ENCODE peak calls at places on chromosome 16, in five cellular contexts. Q is Panc1, N is SK-N-SH, U is esophagus muscularis mucosa, V is H1. E is an unnamed sample. For H3K9me3, the result is how much of the 10 kb centered on the place peaks cover.

GRCh38 chr16:11977206-11978041 is 890 bp downstream of the SNX29 start:
- DNase-seq in Q (no peak), N (peak), U (no peak), V (peak), E (no peak)

GRCh38 chr16:87375426-87376135 is 8.0 kb downstream of the FBXO31 start:
- DNase-seq in Q (no peak), N (no peak), U (no peak), V (no peak), E (no peak)

GRCh38 chr16:71930013-71930563 is 34.8 kb downstream of the IST1 start:
- DNase-seq in Q (no peak), N (no peak), U (no peak), V (no peak), E (no peak)

GRCh38 chr16:57639172-57639571 is 10.7 kb downstream of the ADGRG1 start:
- DNase-seq in Q (no peak), N (peak), U (no peak), V (peak), E (no peak)

GRCh38 chr16:85313541-85314208 is 201.4 kb upstream of the CIBAR2 start:
- DNase-seq in Q (no peak), N (peak), U (no peak), V (no peak), E (no peak)

GRCh38 chr16:53429221-53429943 is 4.9 kb upstream of the RBL2 start:
- DNase-seq in Q (no peak), N (peak), U (no peak), V (no peak), E (no peak)

GRCh38 chr16:65876200-65876498 is 490.3 kb upstream of the CDH5 start:
- DNase-seq in Q (no peak), N (no peak), U (no peak), V (no peak), E (no peak)

GRCh38 chr16:2159052-2159838 is 3.7 kb downstream of the TRAF7 start:
- DNase-seq in Q (no peak), N (no peak), U (no peak), V (no peak), E (no peak)

GRCh38 chr16:57807968-57808528 is 5.8 kb upstream of the KIFC3 start:
- DNase-seq in Q (peak), N (peak), U (peak), V (peak), E (peak)

GRCh38 chr16:24988593-24989338 is 26.4 kb downstream of the ARHGAP17 start:
- DNase-seq in Q (no peak), N (peak), U (no peak), V (no peak), E (no peak)

DNA sequence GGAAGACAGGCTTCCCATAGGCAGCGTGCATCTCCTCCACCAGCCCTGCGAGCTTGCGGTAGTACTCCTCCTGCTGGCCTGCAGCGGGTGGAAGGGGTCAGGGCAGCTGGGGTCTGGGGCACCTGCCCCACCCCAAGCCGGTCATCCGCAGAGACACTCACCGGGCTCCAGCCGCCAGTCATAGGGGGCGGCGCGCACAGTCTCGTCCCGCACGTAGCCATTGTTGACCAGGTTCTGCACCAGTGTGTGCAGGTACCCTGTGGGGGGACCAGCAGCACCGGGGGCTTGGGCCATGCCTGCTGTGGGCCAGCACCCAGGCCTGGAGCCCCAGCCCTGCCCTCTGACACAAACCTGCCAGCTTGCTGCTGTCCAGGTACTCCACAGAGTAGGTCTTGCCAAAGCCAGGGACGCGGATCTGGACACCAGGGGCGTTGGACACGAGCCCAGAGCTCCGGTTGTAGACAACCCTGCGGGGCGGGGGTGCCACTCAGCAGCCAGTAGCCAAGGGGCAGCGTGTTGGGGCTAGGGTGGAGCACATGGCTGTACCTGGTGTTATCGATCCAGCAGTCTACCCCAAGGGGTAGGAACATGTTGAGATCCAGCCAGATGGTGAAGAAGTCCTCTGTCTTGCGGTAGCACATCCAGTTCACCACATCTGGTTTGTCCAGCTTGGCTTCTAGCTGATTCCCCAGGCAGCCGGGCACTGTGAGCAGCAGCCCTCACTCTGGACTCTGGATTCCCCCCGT is 1.2 kb downstream of the LCAT start:
- DNase-seq in Q (no peak), N (no peak), U (no peak), V (no peak), E (no peak)
- TF ChIP-seq POLR2AphosphoS5 in Q (no peak), N (no peak), U (no peak), V (no peak), E (no peak)

DNA sequence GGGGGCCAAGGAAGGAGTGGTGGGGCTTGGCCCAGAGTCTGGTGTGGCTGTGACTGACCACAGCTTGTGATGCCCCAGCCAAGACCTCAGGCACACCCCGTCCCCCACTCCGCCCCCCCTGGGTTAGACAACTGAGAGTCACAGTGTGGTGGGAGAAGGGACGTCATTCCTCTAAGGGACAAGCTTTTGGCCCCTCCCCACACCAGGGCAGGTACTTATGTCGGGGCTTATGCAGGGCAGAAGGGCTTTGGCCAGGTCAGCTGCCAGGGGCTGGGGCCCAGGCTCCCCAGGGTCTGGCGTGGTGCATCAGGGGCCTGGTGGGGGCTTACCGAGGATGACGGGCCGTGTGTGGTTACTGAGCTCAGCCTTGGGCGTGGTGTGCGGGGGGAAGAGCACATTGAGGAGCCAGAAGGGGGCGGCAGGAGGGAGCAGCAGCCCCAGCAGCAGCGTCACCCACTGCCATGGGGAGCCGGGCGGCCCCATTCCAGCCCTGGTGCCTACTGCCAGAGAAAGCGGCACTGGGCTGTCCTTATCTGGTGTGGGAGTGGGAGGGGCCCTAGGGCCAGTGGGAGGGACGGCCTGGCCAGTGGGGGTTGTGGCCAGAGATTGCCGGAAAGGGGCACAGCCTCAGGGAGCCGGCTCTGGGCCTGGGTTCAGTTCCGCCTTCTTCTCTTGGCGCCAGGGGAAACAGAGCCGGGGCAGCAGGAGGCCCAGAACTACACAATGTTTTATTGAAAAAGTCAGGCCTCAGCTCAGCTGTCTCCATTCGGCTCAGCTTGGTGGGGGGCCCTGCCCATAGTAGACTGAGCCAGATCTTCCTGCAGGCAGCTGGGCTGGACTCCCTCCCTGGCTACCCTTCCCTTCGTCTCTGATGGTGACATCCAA is at the start of gene LCAT:
- DNase-seq in Q (no peak), N (no peak), U (no peak), V (no peak), E (no peak)
- H3K9me3 ChIP-seq in Q (under half), N (under half), U (under half), V (under half), E (under half)

DNA sequence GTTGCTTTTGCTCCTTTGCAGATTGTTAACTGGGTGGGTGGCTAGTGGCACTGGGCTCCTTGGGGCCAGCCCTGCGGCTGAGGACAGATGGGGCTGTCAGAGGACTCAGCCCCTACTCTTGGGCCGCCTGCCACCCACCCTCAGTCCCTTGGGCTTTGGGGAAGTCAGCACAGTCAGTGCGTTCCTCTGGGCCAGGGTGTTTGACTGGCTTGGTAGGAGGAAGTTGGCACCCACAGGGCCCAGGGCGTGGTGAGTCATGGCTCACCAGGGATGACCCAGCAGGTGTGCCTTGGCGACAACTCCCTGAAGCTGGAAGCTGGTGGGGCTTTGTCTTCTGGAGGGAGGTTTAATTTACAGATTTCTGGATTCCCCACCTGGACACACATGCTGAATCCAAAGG is 32.4 kb downstream of the HAPSTR1 start:
- DNase-seq in Q (no peak), N (no peak), U (no peak), V (peak), E (no peak)
- TF ChIP-seq POLR2AphosphoS5 in Q (no peak), N (no peak), U (no peak), V (no peak), E (no peak)

GRCh38 chr16:47660540-47660939 is 199.4 kb downstream of the PHKB start:
- DNase-seq in Q (no peak), N (no peak), U (no peak), V (no peak), E (no peak)

GRCh38 chr16:47657032-47657431 is 195.9 kb downstream of the PHKB start:
- DNase-seq in Q (no peak), N (no peak), U (no peak), V (no peak), E (no peak)

GRCh38 chr16:47657977-47658376 is 196.8 kb downstream of the PHKB start:
- DNase-seq in Q (no peak), N (no peak), U (no peak), V (no peak), E (no peak)
- H3K9me3 ChIP-seq in Q (under half), N (under half), U (under half), V (under half), E (under half)

GRCh38 chr16:14097182-14097951 is 26.2 kb downstream of the MRTFB start:
- DNase-seq in Q (no peak), N (no peak), U (no peak), V (no peak), E (no peak)
- TF ChIP-seq POLR2AphosphoS5 in Q (no peak), N (no peak), U (no peak), V (no peak), E (no peak)

DNA sequence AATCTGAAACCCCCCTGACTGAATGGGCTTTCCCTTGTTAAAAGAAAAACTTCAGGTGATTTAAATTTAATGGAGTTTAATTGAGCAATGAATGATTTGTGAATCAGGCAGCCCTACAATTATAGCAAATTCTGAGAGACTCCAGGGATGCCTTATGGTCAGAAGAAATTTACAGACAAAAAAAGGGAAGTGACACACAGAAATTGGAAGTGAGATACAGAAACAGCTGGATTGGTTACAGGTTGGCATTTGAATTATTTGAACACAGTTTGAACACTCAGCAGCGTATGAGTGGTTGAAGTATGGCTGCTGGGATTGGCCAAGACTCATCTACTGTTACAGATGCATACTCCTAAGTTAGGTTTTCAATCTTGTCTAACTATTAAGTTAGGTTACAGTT is 19.0 kb upstream of the CPHXL start:
- DNase-seq in Q (no peak), N (no peak), U (no peak), V (no peak), E (no peak)
- H3K9me3 ChIP-seq in Q (under half), N (under half), U (under half), V (under half), E (under half)

DNA sequence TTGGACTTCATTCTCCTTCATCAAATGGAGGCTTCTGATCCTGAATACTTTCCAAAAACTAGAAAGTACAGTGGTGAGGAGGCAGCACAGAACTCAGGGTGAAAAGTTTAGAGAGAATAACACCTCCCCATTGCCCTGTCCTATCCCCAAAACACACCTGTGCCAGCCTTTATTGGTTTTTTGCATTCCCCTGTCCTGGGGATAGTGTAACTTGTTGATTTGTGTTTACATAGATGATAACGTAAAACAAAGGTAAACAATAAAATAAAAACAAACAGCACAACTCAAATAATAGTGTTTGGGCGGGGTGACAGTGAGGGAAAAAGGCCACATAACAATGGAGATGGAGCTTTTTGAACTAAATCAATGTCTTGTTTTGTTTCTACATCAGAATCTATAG is 1917.7 kb downstream of the TP53TG3F start:
- DNase-seq in Q (no peak), N (no peak), U (no peak), V (no peak), E (no peak)
- TF ChIP-seq POLR2AphosphoS5 in Q (no peak), N (no peak), U (no peak), V (no peak), E (no peak)

GRCh38 chr16:15971435-15971805 is 22.0 kb downstream of the ABCC1 start:
- DNase-seq in Q (no peak), N (no peak), U (no peak), V (no peak), E (no peak)
- H3K9me3 ChIP-seq in Q (under half), N (under half), U (under half), V (under half), E (under half)

GRCh38 chr16:88601313-88602036 is 31.3 kb downstream of the ZC3H18 start:
- DNase-seq in Q (no peak), N (no peak), U (no peak), V (no peak), E (no peak)

GRCh38 chr16:88600539-88600896 is 30.3 kb downstream of the ZC3H18 start:
- DNase-seq in Q (no peak), N (no peak), U (no peak), V (no peak), E (no peak)

GRCh38 chr16:88599825-88600538 is 29.8 kb downstream of the ZC3H18 start:
- DNase-seq in Q (no peak), N (no peak), U (no peak), V (no peak), E (no peak)

GRCh38 chr16:88597856-88598491 is 27.8 kb downstream of the ZC3H18 start:
- DNase-seq in Q (no peak), N (no peak), U (no peak), V (no peak), E (no peak)

GRCh38 chr16:88599092-88599733 is 29.0 kb downstream of the ZC3H18 start:
- DNase-seq in Q (no peak), N (no peak), U (peak), V (no peak), E (no peak)
- TF ChIP-seq POLR2AphosphoS5 in Q (no peak), N (no peak), U (peak), V (no peak), E (no peak)

DNA sequence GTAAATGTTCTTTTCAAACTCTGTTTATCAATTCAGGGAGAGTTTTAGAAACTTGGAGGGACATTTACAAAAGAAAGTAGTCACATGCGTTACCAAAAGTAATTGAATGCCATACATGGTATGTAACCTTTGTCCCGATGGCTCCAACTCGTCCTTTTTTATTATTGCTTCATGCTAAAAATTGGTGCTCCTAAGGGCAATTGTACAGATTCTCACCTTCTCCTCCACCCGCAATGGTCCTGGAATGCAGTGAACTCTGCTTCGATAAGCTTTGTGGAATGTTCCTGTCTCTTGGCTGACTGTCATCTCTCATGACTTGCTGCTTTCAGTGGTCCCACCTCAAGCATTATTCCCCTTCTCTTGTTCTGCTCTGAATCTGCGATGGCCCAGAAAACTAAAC is 20.9 kb downstream of the GNAO1 start:
- DNase-seq in Q (no peak), N (no peak), U (no peak), V (no peak), E (no peak)
- H3K9me3 ChIP-seq in Q (under half), N (under half), U (under half), V (under half), E (under half)

E was measured in SK-N-MC.